ENCODE peak calls at places on chromosomes 4 and X, in six cellular contexts. One of them, this sample, is unnamed.
A peak's percentile ranks its signal among the peaks of the same experiment; 100 is the strongest.

GRCh38 chr4:103091601-103092223 is 7.9 kb downstream of the BDH2 start:
- DNase-seq in brain pericyte: no peak
- DNase-seq in activated naive CD8-positive, alpha-beta T cell treated with anti-CD3 and anti-CD28 coated beads for 36 hours: peak; percentile 29
- DNase-seq in posterior cingulate gyrus: peak; percentile 12
- DNase-seq in NCI-H524 treated with DMSO at 0.1 percent for 48 hours: no peak
- DNase-seq in T-helper 1 cell: peak; percentile 24
- DNase-seq in this sample: peak; percentile 50

GRCh38 chr4:62135565-62136156 is 935.5 kb downstream of the ADGRL3 start:
- DNase-seq in brain pericyte: no peak
- DNase-seq in activated naive CD8-positive, alpha-beta T cell treated with anti-CD3 and anti-CD28 coated beads for 36 hours: no peak
- DNase-seq in posterior cingulate gyrus: no peak
- DNase-seq in NCI-H524 treated with DMSO at 0.1 percent for 48 hours: no peak
- DNase-seq in T-helper 1 cell: no peak
- DNase-seq in this sample: no peak

GRCh38 chr4:87240341-87240740 is 19.9 kb upstream of the KLHL8 start:
- DNase-seq in brain pericyte: no peak
- DNase-seq in activated naive CD8-positive, alpha-beta T cell treated with anti-CD3 and anti-CD28 coated beads for 36 hours: no peak
- DNase-seq in posterior cingulate gyrus: no peak
- DNase-seq in NCI-H524 treated with DMSO at 0.1 percent for 48 hours: no peak
- DNase-seq in T-helper 1 cell: no peak
- DNase-seq in this sample: no peak

GRCh38 chr4:1588306-1588705 is 95.8 kb downstream of the FAM53A start:
- DNase-seq in brain pericyte: no peak
- DNase-seq in activated naive CD8-positive, alpha-beta T cell treated with anti-CD3 and anti-CD28 coated beads for 36 hours: no peak
- DNase-seq in posterior cingulate gyrus: no peak
- DNase-seq in NCI-H524 treated with DMSO at 0.1 percent for 48 hours: no peak
- DNase-seq in T-helper 1 cell: no peak
- DNase-seq in this sample: no peak

GRCh38 chr4:107854326-107855030 is 29.7 kb downstream of the SGMS2 start:
- DNase-seq in brain pericyte: no peak
- DNase-seq in activated naive CD8-positive, alpha-beta T cell treated with anti-CD3 and anti-CD28 coated beads for 36 hours: no peak
- DNase-seq in posterior cingulate gyrus: no peak
- DNase-seq in NCI-H524 treated with DMSO at 0.1 percent for 48 hours: no peak
- DNase-seq in T-helper 1 cell: no peak
- DNase-seq in this sample: no peak

GRCh38 chr4:53712326-53712725 is 121.0 kb upstream of the LNX1 start:
- DNase-seq in brain pericyte: no peak
- DNase-seq in activated naive CD8-positive, alpha-beta T cell treated with anti-CD3 and anti-CD28 coated beads for 36 hours: no peak
- DNase-seq in posterior cingulate gyrus: no peak
- DNase-seq in NCI-H524 treated with DMSO at 0.1 percent for 48 hours: no peak
- DNase-seq in T-helper 1 cell: no peak
- DNase-seq in this sample: no peak

GRCh38 chr4:138981930-138982390 is 33.6 kb upstream of the NOCT start:
- DNase-seq in brain pericyte: peak; percentile 7
- DNase-seq in activated naive CD8-positive, alpha-beta T cell treated with anti-CD3 and anti-CD28 coated beads for 36 hours: no peak
- DNase-seq in posterior cingulate gyrus: no peak
- DNase-seq in NCI-H524 treated with DMSO at 0.1 percent for 48 hours: no peak
- DNase-seq in T-helper 1 cell: no peak
- DNase-seq in this sample: no peak

GRCh38 chrX:68196939-68197791 is 236.1 kb downstream of the OPHN1 start:
- DNase-seq in brain pericyte: no peak
- DNase-seq in activated naive CD8-positive, alpha-beta T cell treated with anti-CD3 and anti-CD28 coated beads for 36 hours: peak; percentile 5
- DNase-seq in posterior cingulate gyrus: peak; percentile 11
- DNase-seq in NCI-H524 treated with DMSO at 0.1 percent for 48 hours: no peak
- DNase-seq in T-helper 1 cell: no peak
- DNase-seq in this sample: peak; percentile 24

GRCh38 chr4:16224264-16224663 is 2.0 kb downstream of the TAPT1 start:
- DNase-seq in brain pericyte: no peak
- DNase-seq in activated naive CD8-positive, alpha-beta T cell treated with anti-CD3 and anti-CD28 coated beads for 36 hours: no peak
- DNase-seq in posterior cingulate gyrus: no peak
- DNase-seq in NCI-H524 treated with DMSO at 0.1 percent for 48 hours: no peak
- DNase-seq in T-helper 1 cell: no peak
- DNase-seq in this sample: no peak

This sample was measured in central memory CD4-positive, alpha-beta T cell.